ENCODE peak calls at places on chromosomes 1 and 21, in seven cellular contexts. L, Z, W, P, M, H and I are unnamed samples.

GRCh38 chr21:31184462-31184861 is 146.2 kb upstream of the KRTAP19-8 start:
- DNase-seq in L (no peak), Z (no peak), W (no peak), P (no peak), M (no peak), H (no peak), I (no peak)

GRCh38 chr1:210792703-210793102 is 341.2 kb downstream of the KCNH1 start:
- DNase-seq in L (no peak), Z (no peak), W (no peak), P (no peak), M (peak), H (no peak), I (no peak)

GRCh38 chr1:59570524-59570923 is 244.2 kb upstream of the HOOK1 start:
- DNase-seq in L (peak), Z (no peak), W (no peak), P (peak), M (no peak), H (peak), I (peak)

GRCh38 chr1:113871597-113872113 is at the start of gene PTPN22:
- DNase-seq in L (no peak), Z (no peak), W (peak), P (peak), M (peak), H (no peak), I (no peak)

GRCh38 chr1:152107984-152108898 is 7.0 kb downstream of the TCHH start:
- DNase-seq in L (no peak), Z (no peak), W (peak), P (no peak), M (peak), H (no peak), I (no peak)

GRCh38 chr1:167538657-167539056 is 14.9 kb downstream of the CREG1 start:
- DNase-seq in L (no peak), Z (no peak), W (no peak), P (no peak), M (no peak), H (no peak), I (no peak)

GRCh38 chr1:923131-923990 is at the start of gene SAMD11:
- DNase-seq in L (peak), Z (peak), W (peak), P (peak), M (peak), H (peak), I (peak)

GRCh38 chr1:224637936-224638335 is 21.8 kb downstream of the CNIH3 start:
- DNase-seq in L (no peak), Z (no peak), W (no peak), P (no peak), M (no peak), H (no peak), I (no peak)

GRCh38 chr1:204225841-204226745 is 12.3 kb upstream of the GOLT1A start:
- DNase-seq in L (no peak), Z (no peak), W (no peak), P (no peak), M (no peak), H (no peak), I (no peak)

GRCh38 chr1:157626099-157626498 is 28.2 kb upstream of the FCRL4 start:
- DNase-seq in L (no peak), Z (peak), W (peak), P (no peak), M (no peak), H (no peak), I (no peak)